ENCODE peak calls at places on chromosomes 11 and 22, in seven cellular contexts. J is CD4-positive, alpha-beta T cell; P is AG09309; X is kidney; O is thoracic aorta; L is cardiac muscle cell; U is progenitor cell of endocrine pancreas. I is an unnamed sample.

GRCh38 chr11:12483604-12484003 is 106.2 kb downstream of the PARVA start:
- DNase-seq in X (no peak), O (no peak), L (no peak), P (no peak), J (no peak), U (no peak), I (no peak)

GRCh38 chr22:28029201-28029948 is 110.3 kb upstream of the PITPNB start:
- DNase-seq in L (peak), O (no peak), U (no peak), J (no peak), X (peak), P (no peak), I (peak)

GRCh38 chr11:46291441-46292143 is 14.1 kb downstream of the CREB3L1 start:
- DNase-seq in X (peak), J (no peak), P (no peak), U (no peak), O (no peak), L (peak), I (no peak)

GRCh38 chr22:46378499-46379300 is 43.2 kb downstream of the TRMU start:
- DNase-seq in P (no peak), L (no peak), J (no peak), O (no peak), U (no peak), X (peak), I (no peak)

GRCh38 chr22:17007257-17007656 is 765 bp downstream of the GAB4 start:
- DNase-seq in U (no peak), J (no peak), P (no peak), L (no peak), X (no peak), O (no peak), I (no peak)

GRCh38 chr22:46561435-46561905 is 24.1 kb upstream of the CELSR1 start:
- DNase-seq in L (no peak), X (peak), U (no peak), J (no peak), P (no peak), O (no peak), I (no peak)

GRCh38 chr11:4038973-4039372 is 55.6 kb upstream of the RRM1 start:
- DNase-seq in X (no peak), J (no peak), O (no peak), P (no peak), L (no peak), U (no peak), I (no peak)

GRCh38 chr22:40107756-40108437 is 69.8 kb upstream of the TNRC6B start:
- DNase-seq in P (peak), L (peak), O (no peak), U (no peak), X (no peak), J (peak), I (peak)

GRCh38 chr11:47254381-47254780 is 3.4 kb upstream of the NR1H3 start:
- DNase-seq in P (no peak), U (no peak), X (no peak), L (peak), O (no peak), J (no peak), I (peak)

GRCh38 chr11:134581966-134582787 is 170.1 kb upstream of the B3GAT1 start:
- DNase-seq in O (no peak), U (no peak), L (no peak), P (no peak), J (no peak), X (no peak), I (no peak)

GRCh38 chr22:45731798-45732495 is 60.3 kb downstream of the ATXN10 start:
- DNase-seq in L (peak), J (no peak), X (no peak), P (no peak), O (no peak), U (no peak), I (no peak)

GRCh38 chr11:118281284-118281683 is 17.2 kb upstream of the MPZL2 start:
- DNase-seq in J (no peak), L (no peak), X (no peak), U (no peak), O (no peak), P (no peak), I (no peak)

GRCh38 chr11:130815074-130815802 is 101.0 kb downstream of the SNX19 start:
- DNase-seq in J (no peak), P (no peak), O (no peak), L (no peak), U (no peak), X (no peak), I (no peak)

GRCh38 chr22:44384981-44385610 is 72.3 kb upstream of the SHISAL1 start:
- DNase-seq in J (no peak), U (no peak), X (peak), P (no peak), L (no peak), O (no peak), I (no peak)

GRCh38 chr11:125591659-125592304 is 870 bp upstream of the STT3A start:
- DNase-seq in U (peak), P (no peak), J (peak), O (peak), X (peak), L (no peak), I (peak)

GRCh38 chr11:2434506-2435255 is 9.6 kb downstream of the TRPM5 start:
- DNase-seq in J (no peak), P (no peak), X (peak), U (no peak), O (no peak), L (no peak), I (no peak)

GRCh38 chr11:40384991-40385390 is 1074.5 kb downstream of the LRRC4C start:
- DNase-seq in X (no peak), U (no peak), O (no peak), L (no peak), J (no peak), P (peak), I (no peak)

GRCh38 chr11:96943970-96944369 is 554.2 kb downstream of the JRKL start:
- DNase-seq in J (no peak), O (no peak), U (no peak), X (no peak), L (no peak), P (no peak), I (no peak)

GRCh38 chr11:12274558-12275197 is 102.7 kb upstream of the PARVA start:
- DNase-seq in U (no peak), O (no peak), L (no peak), J (no peak), X (no peak), P (no peak), I (no peak)

GRCh38 chr11:73761403-73761945 is 600 bp upstream of the RAB6A start:
- DNase-seq in J (no peak), L (no peak), X (no peak), O (no peak), U (no peak), P (no peak), I (peak)

GRCh38 chr11:73762732-73763131 is 1.9 kb upstream of the RAB6A start:
- DNase-seq in J (no peak), X (no peak), U (no peak), P (no peak), O (no peak), L (no peak), I (no peak)

GRCh38 chr11:73760066-73760679 is 701 bp downstream of the RAB6A start:
- DNase-seq in X (peak), U (peak), P (no peak), L (peak), O (peak), J (peak), I (peak)

GRCh38 chr11:73759520-73760065 is 1.3 kb downstream of the RAB6A start:
- DNase-seq in J (no peak), O (no peak), P (no peak), L (peak), X (no peak), U (no peak), I (no peak)

GRCh38 chr11:73760680-73761402 is at the start of gene RAB6A:
- DNase-seq in P (peak), J (peak), U (peak), O (peak), L (peak), X (peak), I (peak)
- TF ChIP-seq CTCF in P (peak), J (no peak), U (no peak), O (peak), L (peak), X (peak), I (peak)

DNA sequence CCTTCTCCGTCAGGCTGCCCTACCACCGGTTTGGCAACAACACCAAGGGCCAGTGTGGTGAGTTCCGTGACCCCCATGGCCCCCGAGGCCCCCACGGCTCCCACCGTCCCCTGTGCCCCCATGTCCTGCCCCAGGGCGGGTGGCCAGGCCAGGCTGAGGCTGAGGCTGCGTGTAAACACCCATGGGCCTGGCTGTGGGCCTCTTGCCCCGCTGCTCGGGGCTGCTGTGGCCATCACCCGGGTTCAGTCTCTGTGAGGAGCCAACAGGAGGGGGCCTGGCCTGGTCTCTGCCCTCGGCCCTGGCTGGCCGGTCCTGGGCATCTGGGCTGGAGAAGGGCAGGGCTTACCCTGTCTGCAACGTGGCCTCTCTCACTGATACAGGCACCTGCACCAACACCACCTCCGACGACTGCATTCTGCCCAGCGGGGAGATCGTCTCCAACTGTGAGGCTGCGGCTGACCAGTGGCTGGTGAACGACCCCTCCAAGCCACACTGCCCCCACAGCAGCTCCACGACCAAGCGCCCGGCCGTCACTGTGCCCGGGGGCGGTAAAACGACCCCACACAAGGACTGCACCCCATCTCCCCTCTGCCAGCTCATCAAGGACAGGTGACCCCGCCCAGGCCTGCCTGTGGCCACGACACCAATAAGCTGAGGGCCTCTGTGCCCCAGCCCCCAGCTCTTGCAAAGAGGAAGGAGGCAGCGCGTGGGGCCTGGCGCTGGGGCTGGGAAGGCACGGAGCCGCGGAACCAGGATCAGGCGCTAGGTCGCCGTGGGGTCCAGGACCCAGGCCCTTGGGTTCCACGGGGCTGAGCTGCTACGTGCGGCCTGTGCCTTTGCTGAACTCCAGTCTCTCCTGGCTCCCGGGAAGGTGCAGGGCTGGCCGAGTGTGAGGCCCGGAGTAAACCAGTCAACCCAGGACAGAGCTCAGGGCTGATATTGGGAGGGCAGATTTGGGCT is 29.0 kb downstream of the MUC2 start:
- DNase-seq in L (no peak), X (peak), P (no peak), U (no peak), O (no peak), J (no peak), I (no peak)
- TF ChIP-seq CTCF in L (no peak), X (no peak), P (no peak), U (no peak), O (no peak), J (no peak), I (no peak)

DNA sequence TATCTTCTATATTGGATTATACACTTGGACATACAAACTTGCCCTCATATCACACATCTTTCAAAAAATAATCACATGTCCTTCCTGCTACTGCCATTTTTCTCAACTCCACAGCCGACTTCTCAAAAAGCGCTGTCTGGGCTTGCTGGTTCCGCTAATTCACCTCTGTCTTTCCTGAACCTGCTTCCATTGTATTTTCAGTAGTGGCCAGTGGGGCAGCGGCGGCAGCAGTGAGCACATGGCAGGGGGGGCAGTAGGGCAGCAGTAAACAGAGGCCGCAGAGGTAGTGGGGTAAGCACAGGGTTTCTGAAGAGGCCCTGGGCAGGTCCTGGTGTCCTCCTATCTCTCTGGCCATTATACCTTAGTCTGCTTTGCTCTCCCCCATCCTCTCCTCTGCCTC is 126.3 kb downstream of the RRAS2 start:
- DNase-seq in O (no peak), J (no peak), U (no peak), P (no peak), L (no peak), X (no peak), I (no peak)
- TF ChIP-seq CTCF in O (no peak), J (no peak), U (peak), P (peak), L (peak), X (peak), I (no peak)

GRCh38 chr11:76859708-76860233 is 947 bp upstream of the ACER3 start:
- DNase-seq in L (no peak), X (no peak), J (no peak), P (no peak), O (no peak), U (no peak), I (no peak)

GRCh38 chr11:76857776-76858461 is 2.8 kb upstream of the ACER3 start:
- DNase-seq in L (no peak), O (no peak), P (no peak), J (no peak), X (no peak), U (no peak), I (no peak)

GRCh38 chr11:76863196-76863777 is 2.6 kb downstream of the ACER3 start:
- DNase-seq in U (no peak), L (no peak), J (no peak), O (no peak), X (no peak), P (no peak), I (peak)

GRCh38 chr11:76861490-76861953 is 804 bp downstream of the ACER3 start:
- DNase-seq in J (no peak), X (no peak), U (no peak), L (no peak), O (no peak), P (no peak), I (no peak)

DNA sequence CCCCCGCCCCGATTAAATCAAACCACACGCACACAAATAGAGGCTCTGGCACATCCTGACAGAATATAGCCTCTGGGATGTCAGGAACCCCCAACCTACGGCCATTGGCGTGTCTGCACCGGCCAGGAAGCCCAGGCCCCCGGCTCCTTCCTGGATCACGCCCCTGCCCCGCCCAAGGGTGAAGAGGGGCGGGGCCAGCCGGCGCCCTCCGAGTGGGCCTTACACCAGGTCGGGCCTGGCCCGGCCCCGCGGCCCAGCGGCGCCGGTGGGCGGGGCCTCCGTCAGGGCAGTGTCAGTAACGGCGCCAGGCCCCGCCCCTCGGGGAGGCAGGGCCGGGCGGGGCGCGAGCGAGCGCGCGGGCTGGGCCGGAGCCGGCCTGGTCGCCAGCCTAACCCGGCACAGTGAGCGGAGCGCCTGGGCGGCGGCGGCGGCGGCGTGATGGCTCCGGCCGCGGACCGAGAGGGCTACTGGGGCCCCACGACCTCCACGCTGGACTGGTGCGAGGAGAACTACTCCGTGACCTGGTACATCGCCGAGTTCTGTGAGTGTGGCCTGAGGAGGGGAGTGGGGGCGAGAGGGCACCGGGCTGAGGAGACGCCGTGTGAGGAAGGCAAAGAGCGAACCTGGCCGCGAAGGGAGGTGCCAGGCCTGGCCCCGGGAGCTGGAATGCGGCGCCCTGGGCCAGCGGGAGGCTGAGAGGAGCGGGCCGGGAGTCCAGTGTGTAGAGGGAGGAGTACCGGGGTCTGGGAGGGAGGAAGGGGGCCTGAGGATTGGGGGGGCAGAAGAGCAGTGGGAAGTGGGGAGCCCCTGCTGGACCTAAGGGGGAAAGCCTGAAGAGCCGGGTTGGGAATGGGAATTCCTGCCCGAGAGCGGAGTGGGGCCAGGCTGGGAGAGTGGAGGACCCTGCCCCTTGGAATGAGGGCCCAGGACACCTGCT is at the start of gene ACER3:
- DNase-seq in J (peak), X (peak), L (peak), P (peak), U (peak), O (peak), I (peak)
- TF ChIP-seq CTCF in J (no peak), X (peak), L (peak), P (peak), U (peak), O (peak), I (peak)

DNA sequence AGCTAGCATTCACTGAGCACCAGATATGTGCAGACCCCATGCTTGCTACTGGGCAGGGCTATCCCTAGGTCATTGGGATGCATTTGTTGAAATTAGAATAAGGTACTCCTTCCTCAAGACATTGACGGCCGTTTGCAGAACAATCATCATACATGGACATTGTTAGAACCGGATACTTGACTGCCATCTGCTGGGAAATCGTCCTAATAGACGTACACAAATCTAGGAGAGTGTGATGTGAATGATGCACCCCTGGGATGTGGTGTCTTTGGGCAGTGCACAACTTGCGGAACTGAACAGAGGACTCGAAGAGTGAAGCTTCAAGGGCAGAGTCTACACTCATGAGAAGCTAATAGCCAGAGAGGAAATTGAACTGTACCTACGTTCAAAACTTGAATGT is 35.9 kb downstream of the MYO18B start:
- DNase-seq in O (no peak), L (peak), J (no peak), P (peak), X (no peak), U (no peak), I (no peak)
- TF ChIP-seq CTCF in O (no peak), L (peak), J (no peak), P (peak), X (no peak), U (peak), I (no peak)

GRCh38 chr22:35733742-35734516 is 16.3 kb downstream of the APOL5 start:
- DNase-seq in J (no peak), L (no peak), P (no peak), U (no peak), X (no peak), O (no peak), I (no peak)
- TF ChIP-seq CTCF in J (no peak), L (no peak), P (no peak), U (no peak), X (no peak), O (no peak), I (no peak)

GRCh38 chr11:60345489-60345888 is 18.4 kb downstream of the MS4A6E start:
- DNase-seq in P (no peak), X (no peak), L (peak), U (no peak), J (no peak), O (no peak), I (peak)

GRCh38 chr11:60349990-60350389 is 22.9 kb downstream of the MS4A6E start:
- DNase-seq in P (no peak), U (no peak), J (no peak), X (no peak), L (no peak), O (no peak), I (no peak)

GRCh38 chr11:60344146-60344545 is 17.1 kb downstream of the MS4A6E start:
- DNase-seq in U (no peak), L (no peak), X (no peak), J (no peak), O (no peak), P (no peak), I (no peak)

GRCh38 chr11:60347084-60347797 is 20.2 kb downstream of the MS4A6E start:
- DNase-seq in L (no peak), X (no peak), P (no peak), J (no peak), O (no peak), U (no peak), I (no peak)

GRCh38 chr11:60348116-60348515 is 21.1 kb downstream of the MS4A6E start:
- DNase-seq in O (no peak), J (no peak), L (no peak), X (no peak), P (no peak), U (no peak), I (no peak)
- TF ChIP-seq CTCF in O (no peak), J (no peak), L (no peak), X (no peak), P (no peak), U (no peak), I (no peak)

GRCh38 chr22:38398609-38399401 is 56.2 kb downstream of the KCNJ4 start:
- DNase-seq in L (peak), X (peak), U (peak), J (peak), P (no peak), O (peak), I (peak)
- TF ChIP-seq CTCF in L (no peak), X (no peak), U (no peak), J (no peak), P (no peak), O (no peak), I (no peak)

GRCh38 chr11:86274503-86274902 is 27.5 kb upstream of the HIKESHI start:
- DNase-seq in P (no peak), O (no peak), L (no peak), X (no peak), U (no peak), J (no peak), I (no peak)
- TF ChIP-seq CTCF in P (peak), O (no peak), L (peak), X (no peak), U (peak), J (peak), I (no peak)

GRCh38 chr11:44305643-44306468 is 4.1 kb downstream of the ALX4 start:
- DNase-seq in O (no peak), P (no peak), L (no peak), U (no peak), J (no peak), X (no peak), I (peak)
- TF ChIP-seq CTCF in O (no peak), P (no peak), L (no peak), U (no peak), J (no peak), X (no peak), I (no peak)

I was measured in transverse colon.